ENCODE peak calls at places on chromosomes 12 and 14, in eight cellular contexts. G is K562, K is GM23338, O is HCT116, A is upper lobe of left lung, Y is HepG2, V is Panc1, W is GM12878. J is an unnamed sample.

GRCh38 chr14:106141242-106142220 is 615.1 kb downstream of the TMEM121 start:
- ATAC-seq in K (no peak), O (no peak), W (peak; percentile 91), Y (no peak), A (no peak), V (no peak), G (no peak), J (no peak)

GRCh38 chr14:94342334-94342934 is 19.3 kb upstream of the SERPINA6 start:
- ATAC-seq in Y (peak; percentile 25), K (no peak), W (no peak), O (peak; percentile 78), G (no peak), A (peak; percentile 77), V (peak; percentile 85), J (peak; percentile 74)

GRCh38 chr12:13222076-13222475 is 25.6 kb downstream of the EMP1 start:
- ATAC-seq in K (no peak), O (peak; percentile 78), Y (no peak), V (no peak), A (peak; percentile 75), W (no peak), G (no peak), J (peak; percentile 26)

GRCh38 chr12:54428050-54429013 is 9.3 kb upstream of the ITGA5 start:
- ATAC-seq in A (no peak), K (peak; percentile 75), O (no peak), Y (peak; percentile 27), W (peak; percentile 16), V (no peak), G (peak; percentile 27), J (no peak)

GRCh38 chr14:81400852-81401251 is 728 bp upstream of the STON2 start:
- ATAC-seq in G (peak; percentile 6), O (peak; percentile 70), V (no peak), Y (no peak), A (peak; percentile 58), K (peak; percentile 50), W (no peak), J (peak; percentile 76)

GRCh38 chr14:76884853-76885276 is 58.7 kb downstream of the LRRC74A start:
- ATAC-seq in Y (no peak), A (peak; percentile 70), W (no peak), O (no peak), K (peak; percentile 71), V (no peak), G (no peak), J (peak; percentile 85)

GRCh38 chr14:53890611-53891091 is 66.0 kb downstream of the BMP4 start:
- ATAC-seq in W (no peak), G (no peak), V (no peak), K (peak; percentile 86), O (no peak), A (no peak), Y (peak; percentile 48), J (peak; percentile 57)

GRCh38 chr12:12156116-12156515 is 85.4 kb downstream of the BCL2L14 start:
- ATAC-seq in O (no peak), A (no peak), W (no peak), V (no peak), K (no peak), G (no peak), Y (no peak), J (no peak)

GRCh38 chr12:3274664-3275063 is 197.5 kb downstream of the TSPAN9 start:
- ATAC-seq in O (no peak), Y (no peak), G (no peak), A (no peak), K (no peak), W (no peak), V (no peak), J (no peak)

GRCh38 chr14:31886161-31886835 is 190.8 kb upstream of the ARHGAP5 start:
- ATAC-seq in W (no peak), V (no peak), O (no peak), K (no peak), A (no peak), Y (no peak), G (no peak), J (no peak)

GRCh38 chr14:89067293-89067972 is 243.0 kb downstream of the TTC8 start:
- ATAC-seq in V (no peak), A (peak; percentile 40), Y (no peak), O (no peak), G (no peak), W (no peak), K (peak; percentile 58), J (no peak)

GRCh38 chr12:65319680-65320193 is 41.3 kb downstream of the MSRB3 start:
- ATAC-seq in G (no peak), K (no peak), W (no peak), A (no peak), Y (no peak), V (no peak), O (no peak), J (no peak)

GRCh38 chr12:6758511-6758910 is 5.6 kb upstream of the MLF2 start:
- ATAC-seq in O (no peak), W (peak; percentile 46), Y (no peak), A (no peak), V (no peak), K (no peak), G (no peak), J (no peak)

GRCh38 chr12:7031306-7031705 is 13.0 kb upstream of the LPCAT3 start:
- ATAC-seq in O (no peak), W (no peak), G (no peak), A (peak; percentile 34), K (no peak), V (no peak), Y (no peak), J (no peak)

GRCh38 chr12:132213359-132214160 is 69.3 kb downstream of the NOC4L start:
- ATAC-seq in V (peak; percentile 23), O (no peak), K (no peak), A (no peak), G (no peak), Y (peak; percentile 21), W (no peak), J (no peak)

GRCh38 chr14:104506461-104507253 is 72.9 kb upstream of the C14orf180 start:
- ATAC-seq in W (no peak), K (no peak), V (no peak), O (no peak), A (no peak), G (no peak), Y (no peak), J (no peak)

GRCh38 chr14:32821989-32822653 is 116.6 kb upstream of the NPAS3 start:
- ATAC-seq in G (no peak), O (no peak), W (no peak), A (no peak), K (no peak), V (no peak), Y (no peak), J (no peak)

GRCh38 chr12:49767333-49767732 is 26.0 kb downstream of the TMBIM6 start:
- ATAC-seq in A (no peak), G (peak; percentile 29), W (no peak), O (no peak), V (peak; percentile 47), K (peak; percentile 52), Y (peak; percentile 64), J (no peak)

GRCh38 chr14:70882771-70883492 is 24.3 kb upstream of the PCNX1 start:
- ATAC-seq in V (no peak), G (no peak), O (peak; percentile 9), A (peak; percentile 39), K (no peak), W (peak; percentile 1), Y (no peak), J (peak; percentile 39)

GRCh38 chr12:47102845-47103666 is 23.3 kb upstream of the AMIGO2 start:
- ATAC-seq in G (no peak), A (no peak), K (no peak), V (peak; percentile 71), O (no peak), Y (no peak), W (no peak), J (no peak)

GRCh38 chr14:39628087-39628486 is 195.9 kb upstream of the FBXO33 start:
- ATAC-seq in O (no peak), V (no peak), Y (no peak), G (no peak), A (no peak), K (no peak), W (no peak), J (no peak)

GRCh38 chr14:51323492-51323891 is 83.4 kb downstream of the TMX1 start:
- ATAC-seq in V (no peak), O (no peak), W (peak; percentile 89), Y (no peak), G (no peak), A (no peak), K (no peak), J (no peak)

GRCh38 chr14:95225251-95225887 is 68.0 kb upstream of the DICER1 start:
- ATAC-seq in V (no peak), A (no peak), Y (no peak), G (no peak), O (no peak), W (no peak), K (no peak), J (no peak)

DNA sequence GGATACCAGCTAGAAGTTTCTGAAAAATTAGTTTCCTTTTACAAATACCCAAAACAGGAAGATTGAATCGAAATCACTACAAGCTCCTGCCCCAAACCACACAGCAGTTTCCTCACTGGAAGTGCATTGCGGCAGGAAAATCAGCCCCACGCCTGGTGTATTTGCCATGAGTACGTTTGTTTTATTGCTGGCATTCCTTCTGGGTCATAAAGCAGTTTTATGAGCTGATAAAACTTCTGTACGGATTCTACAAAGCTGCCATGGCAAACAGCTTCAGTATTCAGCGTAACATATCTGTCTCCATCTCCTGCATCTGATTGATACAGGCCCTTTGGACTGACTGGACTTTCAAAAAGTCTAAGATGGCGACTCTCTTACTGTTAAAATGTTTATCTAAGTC is 23.6 kb downstream of the CDC42BPB start:
- ATAC-seq in W (no peak), G (no peak), K (no peak), O (no peak), V (peak; percentile 92), Y (no peak), A (no peak), J (no peak)
- TF ChIP-seq POLR2AphosphoS5 in W (no peak), G (no peak), K (no peak), O (no peak), V (peak; percentile 78), Y (no peak), A (no peak), J (no peak)

DNA sequence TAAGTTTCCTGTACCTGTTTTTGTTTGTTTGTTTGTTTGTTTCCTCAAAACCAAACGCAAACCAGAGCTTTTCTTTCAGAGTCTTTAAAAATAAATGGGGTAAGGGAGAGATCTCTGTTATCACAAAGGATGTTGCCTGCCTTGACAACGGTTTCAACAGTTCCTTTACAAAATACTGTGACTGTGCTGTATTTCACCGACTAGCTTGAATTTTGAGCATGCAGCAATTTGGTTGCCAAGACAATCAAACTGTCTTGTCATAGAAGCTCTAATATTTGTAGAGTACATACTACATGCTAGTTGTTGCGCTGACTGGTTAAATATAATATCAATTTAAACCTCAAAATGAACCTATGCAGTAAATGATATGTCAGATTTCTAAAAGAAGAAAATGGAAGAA is 22.4 kb upstream of the TCP11L2 start:
- ATAC-seq in G (no peak), K (no peak), O (no peak), W (no peak), V (no peak), A (no peak), Y (no peak), J (no peak)
- TF ChIP-seq POLR2AphosphoS5 in G (no peak), K (no peak), O (no peak), W (no peak), V (no peak), A (no peak), Y (no peak), J (no peak)

GRCh38 chr12:80118565-80119337 is 19.4 kb downstream of the OTOGL start:
- ATAC-seq in W (no peak), O (no peak), Y (no peak), K (peak; percentile 47), G (no peak), V (no peak), A (no peak), J (no peak)
- TF ChIP-seq POLR2AphosphoS5 in W (no peak), O (no peak), Y (no peak), K (no peak), G (no peak), V (no peak), A (no peak), J (no peak)

GRCh38 chr12:32031109-32031508 is 71.9 kb downstream of the RESF1 start:
- ATAC-seq in V (peak; percentile 75), W (peak; percentile 33), K (peak; percentile 46), Y (no peak), A (peak; percentile 68), G (peak; percentile 98), O (no peak), J (no peak)
- TF ChIP-seq POLR2AphosphoS5 in V (no peak), W (no peak), K (no peak), Y (no peak), A (no peak), G (peak; percentile 95), O (no peak), J (no peak)

J was measured in gastroesophageal sphincter.